ENCODE peak calls at places on chromosomes 3 and 15, in nine cellular contexts. D is left ventricle myocardium superior; R is upper lobe of right lung; B is body of pancreas; K is PC-3; S is central memory CD8-positive, alpha-beta T cell; H is natural killer cell; L is HCT116; N is CD4-positive, alpha-beta T cell. Q is an unnamed sample.

GRCh38 chr3:17949116-17949515 is 206.7 kb upstream of the TBC1D5 start:
- ATAC-seq in D (no peak), R (no peak), B (no peak), K (no peak), S (no peak), H (no peak), L (no peak), N (no peak), Q (no peak)

GRCh38 chr3:172129534-172129867 is 90.1 kb downstream of the FNDC3B start:
- ATAC-seq in D (no peak), R (no peak), B (no peak), K (no peak), S (no peak), H (no peak), L (no peak), N (no peak), Q (no peak)

GRCh38 chr3:55408193-55408826 is 78.8 kb downstream of the WNT5A start:
- ATAC-seq in D (no peak), R (no peak), B (no peak), K (no peak), S (no peak), H (no peak), L (no peak), N (no peak), Q (no peak)

GRCh38 chr3:120332646-120333045 is 16.5 kb downstream of the LRRC58 start:
- ATAC-seq in D (no peak), R (no peak), B (no peak), K (no peak), S (no peak), H (no peak), L (no peak), N (no peak), Q (no peak)

GRCh38 chr15:81302605-81303204 is 21.2 kb downstream of the STARD5 start:
- ATAC-seq in D (peak; percentile 40), R (peak; percentile 42), B (no peak), K (no peak), S (peak; percentile 30), H (peak; percentile 37), L (no peak), N (peak; percentile 21), Q (peak; percentile 12)

GRCh38 chr3:99250821-99251355 is 349.4 kb upstream of the DCBLD2 start:
- ATAC-seq in D (peak; percentile 66), R (no peak), B (no peak), K (no peak), S (no peak), H (no peak), L (no peak), N (no peak), Q (no peak)

GRCh38 chr3:13081603-13082360 is 8.6 kb upstream of the IQSEC1 start:
- ATAC-seq in D (peak; percentile 74), R (no peak), B (no peak), K (no peak), S (no peak), H (no peak), L (no peak), N (no peak), Q (no peak)

GRCh38 chr3:118304557-118304956 is 730.1 kb downstream of the IGSF11 start:
- ATAC-seq in D (no peak), R (no peak), B (no peak), K (no peak), S (no peak), H (no peak), L (no peak), N (no peak), Q (no peak)

GRCh38 chr3:73801444-73801843 is 176.7 kb upstream of the PDZRN3 start:
- ATAC-seq in D (no peak), R (no peak), B (no peak), K (no peak), S (no peak), H (no peak), L (no peak), N (no peak), Q (no peak)

GRCh38 chr15:66149871-66150270 is 103.7 kb downstream of the MEGF11 start:
- ATAC-seq in D (no peak), R (no peak), B (no peak), K (no peak), S (no peak), H (no peak), L (no peak), N (no peak), Q (no peak)

GRCh38 chr15:66670698-66671580 is 31.1 kb upstream of the SMAD6 start:
- ATAC-seq in D (no peak), R (peak; percentile 89), B (peak; percentile 93), K (peak; percentile 98), S (no peak), H (no peak), L (peak; percentile 91), N (no peak), Q (no peak)

GRCh38 chr3:64422932-64423331 is 197.7 kb upstream of the PRICKLE2 start:
- ATAC-seq in D (no peak), R (peak; percentile 54), B (no peak), K (no peak), S (no peak), H (no peak), L (no peak), N (no peak), Q (no peak)

GRCh38 chr3:171356251-171356650 is 104.0 kb downstream of the TNIK start:
- ATAC-seq in D (no peak), R (no peak), B (peak; percentile 88), K (peak; percentile 51), S (no peak), H (no peak), L (no peak), N (no peak), Q (no peak)

GRCh38 chr3:134685881-134686802 is 35.3 kb upstream of the KY start:
- ATAC-seq in D (no peak), R (no peak), B (no peak), K (peak; percentile 72), S (no peak), H (no peak), L (no peak), N (no peak), Q (no peak)

GRCh38 chr3:132255041-132255745 is 62.0 kb upstream of the ACP3 start:
- ATAC-seq in D (peak; percentile 71), R (peak; percentile 51), B (peak; percentile 33), K (peak; percentile 90), S (no peak), H (no peak), L (no peak), N (no peak), Q (no peak)